ENCODE peak calls at places on chromosomes 2 and 18, in four cellular contexts. F is ascending aorta, W is AG10803, X is body of pancreas. R is an unnamed sample.

GRCh38 chr2:241036397-241036963 is 38.1 kb downstream of the SNED1 start:
- DNase-seq in F (no peak), W (no peak), X (peak; percentile 62), R (no peak)

GRCh38 chr18:29439398-29439797 is 1262.5 kb upstream of the CDH2 start:
- DNase-seq in W (no peak), X (no peak), F (no peak), R (peak; percentile 0)

GRCh38 chr18:6106116-6106645 is 210.9 kb upstream of the TMEM200C start:
- DNase-seq in F (no peak), X (no peak), W (no peak), R (peak; percentile 6)

GRCh38 chr2:23497063-23497462 is 112.1 kb downstream of the KLHL29 start:
- DNase-seq in W (peak; percentile 47), X (no peak), F (peak; percentile 39), R (peak; percentile 59)

GRCh38 chr2:233055362-233055761 is 4.8 kb upstream of the INPP5D start:
- DNase-seq in W (no peak), F (no peak), X (no peak), R (no peak)

GRCh38 chr2:240450532-240451107 is 15.2 kb downstream of the GPC1 start:
- DNase-seq in X (no peak), W (no peak), F (no peak), R (no peak)

GRCh38 chr18:45627204-45627526 is 11.9 kb downstream of the SLC14A2 start:
- DNase-seq in X (no peak), F (no peak), W (no peak), R (no peak)

GRCh38 chr18:54802686-54803395 is 25.4 kb upstream of the RAB27B start:
- DNase-seq in X (no peak), F (no peak), W (no peak), R (no peak)

GRCh38 chr18:12843420-12844346 is 40.4 kb downstream of the PTPN2 start:
- DNase-seq in W (peak; percentile 43), F (no peak), X (no peak), R (no peak)

GRCh38 chr18:26405190-26405781 is 143.1 kb downstream of the KCTD1 start:
- DNase-seq in W (peak; percentile 65), F (no peak), X (peak; percentile 46), R (peak; percentile 64)

GRCh38 chr2:162056796-162057399 is 17.1 kb downstream of the DPP4 start:
- DNase-seq in W (no peak), F (no peak), X (no peak), R (peak; percentile 63)

GRCh38 chr2:215554689-215555088 is 118.8 kb upstream of the FN1 start:
- DNase-seq in X (no peak), F (no peak), W (no peak), R (peak; percentile 59)

GRCh38 chr2:127688405-127688804 is 12.9 kb upstream of the SFT2D3 start:
- DNase-seq in W (no peak), F (no peak), X (no peak), R (no peak)

GRCh38 chr2:201656740-201657139 is 13.4 kb upstream of the TMEM237 start:
- DNase-seq in X (no peak), W (no peak), F (no peak), R (no peak)

GRCh38 chr2:101328474-101329007 is 20.0 kb upstream of the RNF149 start:
- DNase-seq in W (peak; percentile 30), F (no peak), X (peak; percentile 64), R (peak; percentile 47)

GRCh38 chr18:51195086-51195601 is 2.3 kb downstream of the MEX3C start:
- DNase-seq in X (no peak), W (no peak), F (no peak), R (no peak)

GRCh38 chr2:240458900-240459391 is 23.5 kb downstream of the GPC1 start:
- DNase-seq in F (no peak), W (no peak), X (no peak), R (no peak)

GRCh38 chr2:101234169-101234938 is 18.3 kb upstream of the CNOT11 start:
- DNase-seq in W (no peak), F (no peak), X (peak; percentile 65), R (no peak)

GRCh38 chr2:104476563-104476988 is 377.3 kb upstream of the POU3F3 start:
- DNase-seq in W (no peak), F (no peak), X (no peak), R (no peak)

GRCh38 chr18:80172056-80172455 is 63.0 kb downstream of the ADNP2 start:
- DNase-seq in W (no peak), X (no peak), F (no peak), R (no peak)

GRCh38 chr2:20674309-20674965 is 7.5 kb downstream of the GDF7 start:
- DNase-seq in W (no peak), X (no peak), F (no peak), R (no peak)

GRCh38 chr18:21406111-21406510 is 164.1 kb downstream of the GREB1L start:
- DNase-seq in W (peak; percentile 33), X (no peak), F (no peak), R (peak; percentile 43)

GRCh38 chr2:97759727-97760407 is 46.5 kb downstream of the ZAP70 start:
- DNase-seq in F (no peak), X (no peak), W (no peak), R (no peak)

GRCh38 chr2:113834057-113834720 is 55.7 kb upstream of the ACTR3 start:
- DNase-seq in W (no peak), X (peak; percentile 9), F (no peak), R (no peak)

GRCh38 chr2:131034122-131035051 is 58.9 kb downstream of the FAM168B start:
- DNase-seq in F (no peak), X (no peak), W (no peak), R (peak; percentile 17)

GRCh38 chr2:181872178-181872577 is 19.4 kb upstream of the ITPRID2 start:
- DNase-seq in W (no peak), F (no peak), X (no peak), R (no peak)

GRCh38 chr18:36766836-36767235 is 62.0 kb downstream of the TPGS2 start:
- DNase-seq in X (no peak), W (no peak), F (no peak), R (no peak)

GRCh38 chr18:39752351-39752750 is 2186.8 kb upstream of the CELF4 start:
- DNase-seq in W (no peak), X (no peak), F (no peak), R (no peak)

GRCh38 chr18:12821408-12821807 is 62.6 kb downstream of the PTPN2 start:
- DNase-seq in F (no peak), X (no peak), W (no peak), R (no peak)

GRCh38 chr2:142585785-142586184 is 291.7 kb upstream of the KYNU start:
- DNase-seq in F (no peak), W (no peak), X (no peak), R (no peak)

GRCh38 chr2:190119257-190119656 is 56.7 kb upstream of the MSTN start:
- DNase-seq in X (peak; percentile 19), W (no peak), F (no peak), R (no peak)

DNA sequence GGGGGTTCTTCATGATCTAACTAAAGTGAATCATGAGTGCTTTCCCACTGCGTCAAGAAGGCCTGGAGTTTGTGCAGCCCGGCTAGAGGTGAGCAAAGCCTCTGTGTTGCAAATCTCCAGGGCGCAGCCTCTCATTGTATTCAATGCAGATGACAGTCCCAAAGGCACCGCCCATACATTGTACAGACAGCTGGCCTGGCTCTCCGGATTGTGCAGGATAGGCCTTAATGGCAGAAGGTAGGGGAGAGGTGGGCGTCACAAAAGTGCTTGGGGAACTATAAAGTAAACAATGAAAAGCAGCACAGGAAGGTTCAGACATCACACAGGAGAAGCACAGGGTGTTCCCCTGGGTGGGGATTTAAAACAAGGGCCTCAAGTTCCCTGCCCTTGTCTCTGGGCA is 892 bp upstream of the GYPC start:
- DNase-seq in F (no peak), W (no peak), X (no peak), R (no peak)
- H3K4me3 ChIP-seq in F (peak overlapping the region; percentile 90), W (peak overlapping the region; percentile 84), X (no peak overlapping the region), R (no peak overlapping the region)

GRCh38 chr2:145185696-145186095 is 665.8 kb upstream of the ZEB2 start:
- DNase-seq in F (no peak), W (no peak), X (no peak), R (peak; percentile 22)

GRCh38 chr2:145184741-145185671 is 665.1 kb upstream of the ZEB2 start:
- DNase-seq in W (peak; percentile 90), F (no peak), X (no peak), R (peak; percentile 48)

GRCh38 chr2:145190031-145190703 is 670.2 kb upstream of the ZEB2 start:
- DNase-seq in W (no peak), X (no peak), F (no peak), R (no peak)

GRCh38 chr2:145186303-145186702 is 666.4 kb upstream of the ZEB2 start:
- DNase-seq in W (peak; percentile 70), X (no peak), F (no peak), R (no peak)
- TF ChIP-seq CTCF in W (peak; percentile 35), X (no peak), F (no peak), R (no peak)

GRCh38 chr2:218710334-218710686 is 325 bp upstream of the TTLL4 start:
- DNase-seq in W (no peak), X (no peak), F (no peak), R (no peak)
- H3K4me3 ChIP-seq in W (peak overlapping the region; percentile 55), X (no peak overlapping the region), F (peak overlapping the region; percentile 90), R (peak overlapping the region; percentile 52)

GRCh38 chr2:16900405-16901025 is 234.9 kb upstream of the CYRIA start:
- DNase-seq in W (no peak), X (peak; percentile 35), F (no peak), R (no peak)
- TF ChIP-seq CTCF in W (peak; percentile 20), X (peak; percentile 44), F (no peak), R (peak; percentile 21)

GRCh38 chr18:31102020-31102684 is at the start of gene DSC2:
- DNase-seq in W (no peak), X (peak; percentile 70), F (no peak), R (no peak)
- H3K4me3 ChIP-seq in W (no peak within 1 kb of the TSS), X (peak within 1 kb of the TSS; percentile 77), F (peak within 1 kb of the TSS; percentile 67), R (peak within 1 kb of the TSS; percentile 36)

GRCh38 chr2:58425368-58425767 is 184.2 kb upstream of the FANCL start:
- DNase-seq in X (no peak), W (no peak), F (no peak), R (no peak)

GRCh38 chr2:58427572-58428285 is 186.6 kb upstream of the FANCL start:
- DNase-seq in F (no peak), X (peak; percentile 34), W (peak; percentile 16), R (peak; percentile 28)

GRCh38 chr2:58429285-58429874 is 188.3 kb upstream of the FANCL start:
- DNase-seq in W (no peak), F (no peak), X (no peak), R (no peak)

GRCh38 chr2:58428286-58428552 is 187.1 kb upstream of the FANCL start:
- DNase-seq in X (no peak), F (no peak), W (no peak), R (no peak)

DNA sequence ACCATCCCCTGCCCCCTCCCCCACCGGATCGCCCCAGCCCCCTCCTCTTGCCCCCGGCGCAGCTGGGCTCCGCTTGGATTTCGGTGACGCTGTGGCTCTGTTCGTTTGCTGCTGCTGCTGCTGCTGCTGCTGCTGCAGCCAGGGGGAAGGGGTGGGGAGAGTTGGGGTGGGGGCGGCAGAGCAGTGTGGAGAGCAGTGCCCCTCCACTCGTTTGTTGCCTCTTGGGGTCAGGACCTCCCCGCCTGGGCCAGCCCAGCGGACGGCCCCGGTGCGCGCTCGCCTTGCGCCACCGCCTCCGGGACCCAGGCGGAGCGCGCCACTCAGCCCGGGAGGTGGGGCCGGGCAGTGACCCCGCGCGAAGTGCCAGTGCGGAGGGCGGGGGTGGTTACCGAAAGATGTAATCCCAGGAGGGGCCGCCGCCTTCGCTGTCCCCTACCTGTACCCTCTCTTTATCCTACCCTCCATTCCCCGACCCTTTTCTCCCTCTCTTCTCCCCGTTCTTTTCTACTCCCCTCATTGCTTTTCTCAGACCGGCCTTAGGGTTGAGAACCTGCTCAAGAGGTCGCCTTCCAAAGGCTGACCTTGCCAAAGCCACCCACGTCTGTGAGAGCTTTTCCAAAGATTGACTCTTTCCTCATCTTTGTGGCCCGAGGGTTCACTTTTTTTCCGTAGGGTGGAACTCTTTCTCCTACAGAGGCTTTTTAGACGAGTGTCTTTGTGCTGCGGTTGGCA is 187.6 kb upstream of the FANCL start:
- DNase-seq in F (no peak), W (no peak), X (no peak), R (no peak)
- TF ChIP-seq CTCF in F (no peak), W (no peak), X (no peak), R (no peak)